ENCODE peak calls at places on chromosome 14, in four cellular contexts. W is left ventricle myocardium inferior, B is tibial nerve, U is NCI-H1092 treated with DMSO at 0.1 percent for 48 hours. F is an unnamed sample.
A peak's percentile ranks its signal among the peaks of the same experiment; 100 is the strongest.

GRCh38 chr14:22448905-22449611 is 140.0 kb downstream of the DAD1 start:
- DNase-seq in B (no peak), U (no peak), W (no peak), F (no peak)

GRCh38 chr14:92633724-92634123 is 114.7 kb downstream of the LGMN start:
- DNase-seq in U (no peak), W (no peak), B (no peak), F (no peak)

GRCh38 chr14:98741523-98741922 is 530.5 kb downstream of the BCL11B start:
- DNase-seq in B (no peak), W (no peak), U (no peak), F (no peak)

GRCh38 chr14:24699052-24699451 is 65.1 kb upstream of the GZMB start:
- DNase-seq in W (no peak), B (no peak), U (no peak), F (no peak)

GRCh38 chr14:51394804-51395203 is 154.8 kb downstream of the TMX1 start:
- DNase-seq in U (no peak), B (no peak), W (no peak), F (no peak)

GRCh38 chr14:54687750-54688119 is 120.8 kb downstream of the SAMD4A start:
- DNase-seq in B (no peak), U (no peak), W (peak; percentile 36), F (no peak)

GRCh38 chr14:100328495-100329163 is 5.5 kb downstream of the SLC25A47 start:
- DNase-seq in U (no peak), B (no peak), W (no peak), F (no peak)

GRCh38 chr14:50425816-50426215 is 29.1 kb upstream of the CDKL1 start:
- DNase-seq in U (no peak), W (no peak), B (no peak), F (no peak)

GRCh38 chr14:76926521-76927251 is 100.5 kb downstream of the LRRC74A start:
- DNase-seq in W (peak; percentile 75), B (peak; percentile 47), U (peak; percentile 34), F (no peak)

GRCh38 chr14:22502007-22502406 is 87.0 kb downstream of the DAD1 start:
- DNase-seq in B (no peak), W (peak; percentile 48), U (no peak), F (no peak)

GRCh38 chr14:65922166-65922565 is 509.6 kb downstream of the FUT8 start:
- DNase-seq in U (no peak), W (no peak), B (no peak), F (no peak)

GRCh38 chr14:27688823-27689444 is 1077.7 kb upstream of the FOXG1 start:
- DNase-seq in B (no peak), U (no peak), W (no peak), F (no peak)

GRCh38 chr14:68694516-68695235 is 98.2 kb downstream of the ZFP36L1 start:
- DNase-seq in W (no peak), B (no peak), U (no peak), F (no peak)

GRCh38 chr14:100096656-100097055 is 31.4 kb downstream of the EVL start:
- DNase-seq in U (no peak), W (no peak), B (no peak), F (no peak)

GRCh38 chr14:48937796-48938195 is 648.4 kb downstream of the RPS29 start:
- DNase-seq in B (no peak), U (no peak), W (no peak), F (no peak)

GRCh38 chr14:33323979-33324378 is 385.3 kb downstream of the NPAS3 start:
- DNase-seq in B (no peak), U (no peak), W (no peak), F (no peak)

GRCh38 chr14:20732950-20733650 is 12.6 kb upstream of the EDDM3A start:
- DNase-seq in U (no peak), B (no peak), W (no peak), F (no peak)

GRCh38 chr14:97177016-97177415 is 379.8 kb downstream of the VRK1 start:
- DNase-seq in U (peak; percentile 36), B (no peak), W (no peak), F (no peak)